ENCODE peak calls at places on chromosomes 4 and X, in five cellular contexts. One of them, this sample, is unnamed. For H3K4me1 and H3K27me3, the result is how much of the 10 kb centered on the place peaks cover.

GRCh38 chrX:70455366-70456202 is 10.9 kb downstream of the DLG3 start:
- DNase-seq in thyroid gland: peak
- DNase-seq in cardiac muscle cell: no peak
- DNase-seq in heart right ventricle: no peak
- DNase-seq in fibroblast of lung: no peak
- DNase-seq in this sample: no peak

GRCh38 chrX:78111140-78111931 is 7.3 kb downstream of the PGK1 start:
- DNase-seq in thyroid gland: no peak
- DNase-seq in cardiac muscle cell: no peak
- DNase-seq in heart right ventricle: no peak
- DNase-seq in fibroblast of lung: no peak
- DNase-seq in this sample: no peak

GRCh38 chr4:23934915-23935314 is 45.1 kb upstream of the PPARGC1A start:
- DNase-seq in thyroid gland: peak
- DNase-seq in cardiac muscle cell: peak
- DNase-seq in heart right ventricle: peak
- DNase-seq in fibroblast of lung: peak
- DNase-seq in this sample: peak

GRCh38 chrX:137194164-137194563 is 160.4 kb upstream of the GPR101 start:
- DNase-seq in thyroid gland: no peak
- DNase-seq in cardiac muscle cell: peak
- DNase-seq in heart right ventricle: no peak
- DNase-seq in fibroblast of lung: no peak
- DNase-seq in this sample: no peak

GRCh38 chrX:124226129-124226528 is 106.3 kb upstream of the TEX13D start:
- DNase-seq in thyroid gland: no peak
- DNase-seq in cardiac muscle cell: no peak
- DNase-seq in heart right ventricle: no peak
- DNase-seq in fibroblast of lung: no peak
- DNase-seq in this sample: no peak

GRCh38 chr4:142572076-142572475 is 274.0 kb downstream of the INPP4B start:
- DNase-seq in thyroid gland: no peak
- DNase-seq in cardiac muscle cell: no peak
- DNase-seq in heart right ventricle: no peak
- DNase-seq in fibroblast of lung: no peak
- DNase-seq in this sample: no peak

GRCh38 chr4:91212140-91212681 is 1085.0 kb downstream of the CCSER1 start:
- DNase-seq in thyroid gland: no peak
- DNase-seq in cardiac muscle cell: no peak
- DNase-seq in heart right ventricle: no peak
- DNase-seq in fibroblast of lung: no peak
- DNase-seq in this sample: no peak

GRCh38 chrX:34629572-34629971 is 27.5 kb downstream of the TMEM47 start:
- DNase-seq in thyroid gland: no peak
- DNase-seq in cardiac muscle cell: peak
- DNase-seq in heart right ventricle: no peak
- DNase-seq in fibroblast of lung: peak
- DNase-seq in this sample: peak

GRCh38 chr4:41832961-41833360 is 84.4 kb upstream of the PHOX2B start:
- DNase-seq in thyroid gland: no peak
- DNase-seq in cardiac muscle cell: peak
- DNase-seq in heart right ventricle: no peak
- DNase-seq in fibroblast of lung: no peak
- DNase-seq in this sample: no peak

GRCh38 chr4:6308890-6309643 is 39.4 kb downstream of the WFS1 start:
- DNase-seq in thyroid gland: peak
- DNase-seq in cardiac muscle cell: peak
- DNase-seq in heart right ventricle: peak
- DNase-seq in fibroblast of lung: peak
- DNase-seq in this sample: no peak

GRCh38 chr4:143641406-143641805 is 59.1 kb downstream of the FREM3 start:
- DNase-seq in thyroid gland: no peak
- DNase-seq in cardiac muscle cell: peak
- DNase-seq in heart right ventricle: no peak
- DNase-seq in fibroblast of lung: peak
- DNase-seq in this sample: peak

GRCh38 chr4:100641326-100641725 is 123.5 kb upstream of the EMCN start:
- DNase-seq in thyroid gland: no peak
- DNase-seq in cardiac muscle cell: no peak
- DNase-seq in heart right ventricle: no peak
- DNase-seq in fibroblast of lung: no peak
- DNase-seq in this sample: no peak

GRCh38 chr4:8911311-8912088 is 39.9 kb upstream of the HMX1 start:
- DNase-seq in thyroid gland: no peak
- DNase-seq in cardiac muscle cell: no peak
- DNase-seq in heart right ventricle: no peak
- DNase-seq in fibroblast of lung: no peak
- DNase-seq in this sample: no peak

GRCh38 chr4:74109116-74109791 is 10.3 kb upstream of the CXCL2 start:
- DNase-seq in thyroid gland: peak
- DNase-seq in cardiac muscle cell: peak
- DNase-seq in heart right ventricle: no peak
- DNase-seq in fibroblast of lung: peak
- DNase-seq in this sample: peak

GRCh38 chr4:140556372-140557085 is 12.2 kb downstream of the UCP1 start:
- DNase-seq in thyroid gland: no peak
- DNase-seq in cardiac muscle cell: no peak
- DNase-seq in heart right ventricle: no peak
- DNase-seq in fibroblast of lung: no peak
- DNase-seq in this sample: no peak

GRCh38 chrX:37652053-37652452 is 33.5 kb upstream of the XK start:
- DNase-seq in thyroid gland: no peak
- DNase-seq in cardiac muscle cell: no peak
- DNase-seq in heart right ventricle: no peak
- DNase-seq in fibroblast of lung: no peak
- DNase-seq in this sample: no peak

GRCh38 chr4:40731792-40732245 is 17.9 kb upstream of the NSUN7 start:
- DNase-seq in thyroid gland: peak
- DNase-seq in cardiac muscle cell: peak
- DNase-seq in heart right ventricle: peak
- DNase-seq in fibroblast of lung: no peak
- DNase-seq in this sample: no peak

GRCh38 chrX:2691543-2692220 is 587 bp downstream of the CD99 start:
- DNase-seq in thyroid gland: peak
- DNase-seq in cardiac muscle cell: peak
- DNase-seq in heart right ventricle: peak
- DNase-seq in fibroblast of lung: peak
- DNase-seq in this sample: peak

GRCh38 chr4:152577708-152578421 is 42.0 kb upstream of the FBXW7 start:
- DNase-seq in thyroid gland: no peak
- DNase-seq in cardiac muscle cell: no peak
- DNase-seq in heart right ventricle: no peak
- DNase-seq in fibroblast of lung: no peak
- DNase-seq in this sample: no peak

GRCh38 chr4:53693909-53694308 is 102.6 kb upstream of the LNX1 start:
- DNase-seq in thyroid gland: peak
- DNase-seq in cardiac muscle cell: no peak
- DNase-seq in heart right ventricle: no peak
- DNase-seq in fibroblast of lung: no peak
- DNase-seq in this sample: no peak

GRCh38 chr4:56976283-56976877 is 1.0 kb downstream of the NOA1 start:
- DNase-seq in thyroid gland: no peak
- DNase-seq in cardiac muscle cell: peak
- DNase-seq in heart right ventricle: no peak
- DNase-seq in fibroblast of lung: no peak
- DNase-seq in this sample: no peak

GRCh38 chrX:1181131-1181530 is 31.3 kb downstream of the CRLF2 start:
- DNase-seq in thyroid gland: no peak
- DNase-seq in cardiac muscle cell: no peak
- DNase-seq in heart right ventricle: no peak
- DNase-seq in fibroblast of lung: no peak
- DNase-seq in this sample: no peak

GRCh38 chrX:21723097-21723496 is 34.8 kb downstream of the SMPX start:
- DNase-seq in thyroid gland: no peak
- DNase-seq in cardiac muscle cell: no peak
- DNase-seq in heart right ventricle: no peak
- DNase-seq in fibroblast of lung: peak
- DNase-seq in this sample: no peak

GRCh38 chr4:139866270-139866962 is 200.8 kb downstream of the MGST2 start:
- DNase-seq in thyroid gland: no peak
- DNase-seq in cardiac muscle cell: no peak
- DNase-seq in heart right ventricle: no peak
- DNase-seq in fibroblast of lung: no peak
- DNase-seq in this sample: no peak

GRCh38 chr4:185512516-185512915 is 22.8 kb downstream of the PDLIM3 start:
- DNase-seq in thyroid gland: no peak
- DNase-seq in cardiac muscle cell: peak
- DNase-seq in heart right ventricle: no peak
- DNase-seq in fibroblast of lung: peak
- DNase-seq in this sample: peak

GRCh38 chr4:82614868-82615449 is 53.2 kb upstream of the TMEM150C start:
- DNase-seq in thyroid gland: no peak
- DNase-seq in cardiac muscle cell: no peak
- DNase-seq in heart right ventricle: no peak
- DNase-seq in fibroblast of lung: no peak
- DNase-seq in this sample: no peak

DNA sequence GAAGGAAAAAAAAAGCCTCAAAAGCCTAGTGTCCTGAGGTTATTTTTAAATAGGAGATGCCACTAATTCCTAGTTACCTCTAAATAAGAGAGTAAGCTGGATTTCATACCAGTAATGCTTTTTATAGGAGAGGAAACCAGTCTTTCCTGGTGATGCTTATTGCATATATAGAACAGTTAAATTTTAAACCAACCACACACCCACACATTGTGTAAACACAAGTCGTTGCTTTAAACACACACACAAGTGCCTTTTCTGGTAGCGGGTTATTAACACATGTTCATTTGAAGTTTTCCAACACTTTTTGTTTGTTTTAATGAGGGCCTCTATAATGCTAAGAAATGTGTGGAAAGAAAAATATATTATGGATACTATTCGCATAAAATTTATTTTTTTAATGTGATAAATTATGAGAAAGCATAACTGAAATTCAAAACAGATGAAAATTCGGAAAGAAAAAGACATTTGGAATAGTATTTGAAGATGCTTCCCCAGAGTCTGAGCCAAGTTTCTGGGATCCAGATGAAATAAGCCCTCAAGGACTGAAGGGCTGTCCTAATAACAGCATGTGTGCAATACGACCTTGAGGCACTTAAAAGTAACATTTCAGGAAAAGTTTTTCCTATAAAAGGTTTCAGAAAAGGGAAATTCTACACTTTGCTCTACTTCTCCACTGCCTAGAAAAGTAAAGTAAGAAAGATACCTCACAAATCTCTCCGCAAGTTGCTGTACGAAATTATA is 2.0 kb downstream of the ANTXR2 start:
- DNase-seq in thyroid gland: no peak
- DNase-seq in cardiac muscle cell: peak
- DNase-seq in heart right ventricle: no peak
- DNase-seq in fibroblast of lung: peak
- DNase-seq in this sample: peak
- H3K4me1 ChIP-seq in thyroid gland: under half
- H3K4me1 ChIP-seq in cardiac muscle cell: under half
- H3K4me1 ChIP-seq in heart right ventricle: half or more
- H3K4me1 ChIP-seq in fibroblast of lung: under half
- H3K4me1 ChIP-seq in this sample: under half

DNA sequence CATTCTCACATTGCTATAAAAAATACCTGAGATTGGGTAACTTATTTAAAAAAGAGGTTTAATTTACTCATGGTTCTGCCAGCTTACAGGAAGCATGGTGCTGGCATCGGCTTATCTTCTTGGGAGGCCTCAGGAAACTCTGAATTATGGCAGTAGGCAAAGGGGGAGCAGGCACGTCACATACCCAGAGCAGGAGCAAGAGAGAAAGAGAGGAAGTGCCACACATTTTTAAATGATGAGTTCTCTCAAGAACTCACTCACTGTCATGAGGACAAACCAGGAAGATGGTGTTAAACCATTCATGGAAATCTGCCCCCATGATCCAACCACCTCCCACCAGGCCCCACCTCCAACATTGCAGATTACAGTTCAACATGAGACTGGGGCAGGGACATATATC is 10.0 kb upstream of the AFF1 start:
- DNase-seq in thyroid gland: no peak
- DNase-seq in cardiac muscle cell: peak
- DNase-seq in heart right ventricle: no peak
- DNase-seq in fibroblast of lung: peak
- DNase-seq in this sample: peak
- H3K27ac ChIP-seq in thyroid gland: no peak
- H3K27ac ChIP-seq in cardiac muscle cell: no peak
- H3K27ac ChIP-seq in heart right ventricle: no peak
- H3K27ac ChIP-seq in fibroblast of lung: no peak
- H3K27ac ChIP-seq in this sample: peak

GRCh38 chr4:1601852-1602525 is 82.1 kb downstream of the FAM53A start:
- DNase-seq in thyroid gland: no peak
- DNase-seq in cardiac muscle cell: no peak
- DNase-seq in heart right ventricle: peak
- DNase-seq in fibroblast of lung: no peak
- DNase-seq in this sample: no peak

GRCh38 chr4:1604181-1604705 is 79.9 kb downstream of the FAM53A start:
- DNase-seq in thyroid gland: no peak
- DNase-seq in cardiac muscle cell: no peak
- DNase-seq in heart right ventricle: peak
- DNase-seq in fibroblast of lung: peak
- DNase-seq in this sample: peak

GRCh38 chr4:1604706-1605205 is 79.4 kb downstream of the FAM53A start:
- DNase-seq in thyroid gland: peak
- DNase-seq in cardiac muscle cell: no peak
- DNase-seq in heart right ventricle: peak
- DNase-seq in fibroblast of lung: no peak
- DNase-seq in this sample: no peak

GRCh38 chr4:1602621-1603412 is 81.3 kb downstream of the FAM53A start:
- DNase-seq in thyroid gland: no peak
- DNase-seq in cardiac muscle cell: no peak
- DNase-seq in heart right ventricle: peak
- DNase-seq in fibroblast of lung: no peak
- DNase-seq in this sample: no peak

DNA sequence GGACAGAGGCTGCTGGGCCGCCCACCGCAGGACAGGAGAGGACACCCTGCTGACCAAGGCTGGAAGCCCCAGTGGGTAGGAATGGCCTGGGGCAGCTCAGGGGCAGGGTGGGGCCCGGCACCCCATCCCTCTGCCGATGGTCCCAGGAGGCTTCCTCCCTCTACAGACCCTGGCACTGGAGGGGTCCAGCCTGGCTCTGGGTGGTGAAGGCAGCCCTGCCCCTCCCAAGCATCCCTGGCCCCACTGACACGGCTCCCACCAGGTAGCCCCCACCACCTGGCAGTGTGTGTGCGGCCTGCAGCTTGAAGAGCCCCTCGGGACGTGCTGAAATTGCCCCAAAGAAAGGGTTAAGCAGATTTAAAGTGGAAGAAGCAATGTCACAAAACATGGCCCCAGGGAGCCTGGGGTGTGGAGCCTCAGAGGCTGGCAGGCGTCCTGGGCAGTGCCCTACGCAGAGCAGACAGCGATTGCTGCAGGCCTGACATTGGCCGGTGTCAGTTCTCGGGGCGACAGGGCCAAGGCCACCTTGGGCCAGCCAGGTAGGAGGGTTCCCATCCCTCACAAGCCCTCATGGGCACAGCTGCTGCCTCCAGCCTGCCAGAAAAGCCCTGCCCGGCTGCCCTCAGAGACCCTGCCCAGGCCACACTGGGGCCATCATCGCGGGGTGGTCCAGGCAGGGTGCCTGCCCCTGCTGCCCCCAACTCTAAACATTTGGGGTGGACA is 80.5 kb downstream of the FAM53A start:
- DNase-seq in thyroid gland: no peak
- DNase-seq in cardiac muscle cell: no peak
- DNase-seq in heart right ventricle: peak
- DNase-seq in fibroblast of lung: no peak
- DNase-seq in this sample: no peak
- H3K27me3 ChIP-seq in thyroid gland: under half
- H3K27me3 ChIP-seq in cardiac muscle cell: under half
- H3K27me3 ChIP-seq in heart right ventricle: under half
- H3K27me3 ChIP-seq in fibroblast of lung: under half
- H3K27me3 ChIP-seq in this sample: under half

GRCh38 chrX:71958281-71958675 is 47.6 kb downstream of the NHSL2 start:
- DNase-seq in thyroid gland: no peak
- DNase-seq in cardiac muscle cell: peak
- DNase-seq in heart right ventricle: no peak
- DNase-seq in fibroblast of lung: no peak
- DNase-seq in this sample: no peak
- H3K4me1 ChIP-seq in thyroid gland: under half
- H3K4me1 ChIP-seq in cardiac muscle cell: under half
- H3K4me1 ChIP-seq in heart right ventricle: under half
- H3K4me1 ChIP-seq in fibroblast of lung: under half
- H3K4me1 ChIP-seq in this sample: under half